ENCODE peak calls at places on chromosomes 5 and 9, in five cellular contexts. Y is endothelial cell of umbilical vein, N is NT2/D1, F is K562, C is fibroblast of lung. O is an unnamed sample.

GRCh38 chr9:128274245-128274644 is 1.6 kb downstream of the GOLGA2 start:
- DNase-seq in Y (no peak), N (no peak), F (no peak), C (no peak), O (no peak)

GRCh38 chr5:134438641-134439621 is 27.2 kb upstream of the CDKN2AIPNL start:
- DNase-seq in Y (no peak), N (no peak), F (no peak), C (peak; percentile 96), O (peak; percentile 96)

GRCh38 chr9:134838651-134839431 is 41.8 kb upstream of the FCN2 start:
- DNase-seq in Y (no peak), N (no peak), F (no peak), C (no peak), O (no peak)

GRCh38 chr5:51468196-51468595 is 84.9 kb downstream of the ISL1 start:
- DNase-seq in Y (no peak), N (no peak), F (no peak), C (no peak), O (no peak)

GRCh38 chr5:81288021-81288433 is 13.4 kb upstream of the ZCCHC9 start:
- DNase-seq in Y (no peak), N (no peak), F (no peak), C (no peak), O (no peak)

GRCh38 chr9:116349684-116350083 is 196.1 kb downstream of the PAPPA start:
- DNase-seq in Y (no peak), N (no peak), F (no peak), C (no peak), O (no peak)

GRCh38 chr5:94181940-94182339 is 436.5 kb downstream of the KIAA0825 start:
- DNase-seq in Y (no peak), N (peak; percentile 13), F (no peak), C (no peak), O (no peak)

GRCh38 chr5:43802119-43802518 is 199.1 kb downstream of the NNT start:
- DNase-seq in Y (no peak), N (no peak), F (no peak), C (peak; percentile 61), O (peak; percentile 54)

GRCh38 chr9:129236441-129237145 is 58.5 kb upstream of the IER5L start:
- DNase-seq in Y (no peak), N (no peak), F (no peak), C (no peak), O (no peak)

GRCh38 chr5:5587474-5587873 is 165.0 kb downstream of the ICE1 start:
- DNase-seq in Y (no peak), N (no peak), F (no peak), C (no peak), O (no peak)
- H3K4me1 ChIP-seq in Y (no peaks in the 10 kb centered on the region), N (no peaks in the 10 kb centered on the region), F (no peaks in the 10 kb centered on the region), C (no peaks in the 10 kb centered on the region), O (no peaks in the 10 kb centered on the region)

DNA sequence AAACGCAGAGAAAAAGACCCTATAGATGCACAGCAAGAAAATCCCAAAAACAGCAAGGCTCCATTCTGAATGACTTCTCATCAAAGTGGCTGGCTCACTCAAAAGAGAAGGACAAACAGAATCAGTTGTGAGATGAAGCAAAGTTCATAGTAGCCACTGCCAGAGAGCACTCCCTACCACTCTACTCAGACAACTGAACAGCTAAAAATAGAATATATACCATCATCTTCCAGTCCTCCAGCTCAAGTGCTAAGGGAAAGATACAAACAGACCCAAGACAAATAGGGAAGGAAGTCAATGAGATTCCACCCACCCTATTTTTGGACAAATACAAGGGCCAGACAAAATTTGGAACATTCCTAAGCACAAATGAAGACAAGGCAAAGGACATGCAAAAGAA is 20.6 kb downstream of the GNAQ start:
- DNase-seq in Y (no peak), N (no peak), F (no peak), C (peak; percentile 34), O (no peak)
- H3K9ac ChIP-seq in Y (no peak overlapping the region), N (no peak overlapping the region), F (no peak overlapping the region), C (no peak overlapping the region), O (no peak overlapping the region)

GRCh38 chr5:136014049-136014516 is 14.7 kb upstream of the TGFBI start:
- DNase-seq in Y (no peak), N (no peak), F (no peak), C (peak; percentile 85), O (peak; percentile 78)
- H3K4me1 ChIP-seq in Y (peaks cover 33% of the 10 kb centered on the region), N (no peaks in the 10 kb centered on the region), F (no peaks in the 10 kb centered on the region), C (peaks cover 29% of the 10 kb centered on the region), O (peaks cover 64% of the 10 kb centered on the region)

GRCh38 chr5:36606437-36607113 is at the start of gene SLC1A3:
- DNase-seq in Y (peak; percentile 75), N (no peak), F (no peak), C (peak; percentile 85), O (peak; percentile 81)

GRCh38 chr5:36606052-36606436 is 362 bp upstream of the SLC1A3 start:
- DNase-seq in Y (no peak), N (no peak), F (no peak), C (no peak), O (no peak)

GRCh38 chr5:36607838-36608783 is 1.7 kb downstream of the SLC1A3 start:
- DNase-seq in Y (no peak), N (no peak), F (no peak), C (peak; percentile 72), O (peak; percentile 67)

GRCh38 chr5:36605241-36605640 is 1.2 kb upstream of the SLC1A3 start:
- DNase-seq in Y (no peak), N (no peak), F (no peak), C (no peak), O (no peak)

DNA sequence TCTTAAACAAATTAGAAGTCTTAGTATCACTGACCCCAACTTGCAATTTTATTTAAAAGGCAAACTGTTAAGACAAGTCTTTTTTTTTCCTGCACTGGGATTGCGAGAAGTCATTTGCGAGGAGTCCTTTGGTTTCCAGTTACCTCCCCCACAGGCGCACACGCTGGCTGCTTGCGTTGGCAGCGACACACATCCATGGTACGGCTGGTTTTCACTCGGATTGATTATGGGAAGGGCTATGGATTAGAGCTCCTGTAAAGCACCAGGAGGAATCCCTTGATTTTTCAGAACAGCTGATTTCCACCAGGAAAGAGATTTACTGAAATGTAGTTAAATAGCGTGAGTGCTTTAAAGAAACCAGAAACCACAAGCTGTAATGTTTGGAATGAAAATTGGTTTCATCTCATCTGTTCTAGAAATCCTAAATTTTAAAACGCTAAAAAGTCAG is 732 bp downstream of the SLC1A3 start:
- DNase-seq in Y (no peak), N (no peak), F (no peak), C (peak; percentile 58), O (peak; percentile 57)
- H3K9ac ChIP-seq in Y (peak overlapping the region; percentile 21), N (peak overlapping the region; percentile 72), F (no peak overlapping the region), C (peak overlapping the region; percentile 34), O (peak overlapping the region; percentile 85)

DNA sequence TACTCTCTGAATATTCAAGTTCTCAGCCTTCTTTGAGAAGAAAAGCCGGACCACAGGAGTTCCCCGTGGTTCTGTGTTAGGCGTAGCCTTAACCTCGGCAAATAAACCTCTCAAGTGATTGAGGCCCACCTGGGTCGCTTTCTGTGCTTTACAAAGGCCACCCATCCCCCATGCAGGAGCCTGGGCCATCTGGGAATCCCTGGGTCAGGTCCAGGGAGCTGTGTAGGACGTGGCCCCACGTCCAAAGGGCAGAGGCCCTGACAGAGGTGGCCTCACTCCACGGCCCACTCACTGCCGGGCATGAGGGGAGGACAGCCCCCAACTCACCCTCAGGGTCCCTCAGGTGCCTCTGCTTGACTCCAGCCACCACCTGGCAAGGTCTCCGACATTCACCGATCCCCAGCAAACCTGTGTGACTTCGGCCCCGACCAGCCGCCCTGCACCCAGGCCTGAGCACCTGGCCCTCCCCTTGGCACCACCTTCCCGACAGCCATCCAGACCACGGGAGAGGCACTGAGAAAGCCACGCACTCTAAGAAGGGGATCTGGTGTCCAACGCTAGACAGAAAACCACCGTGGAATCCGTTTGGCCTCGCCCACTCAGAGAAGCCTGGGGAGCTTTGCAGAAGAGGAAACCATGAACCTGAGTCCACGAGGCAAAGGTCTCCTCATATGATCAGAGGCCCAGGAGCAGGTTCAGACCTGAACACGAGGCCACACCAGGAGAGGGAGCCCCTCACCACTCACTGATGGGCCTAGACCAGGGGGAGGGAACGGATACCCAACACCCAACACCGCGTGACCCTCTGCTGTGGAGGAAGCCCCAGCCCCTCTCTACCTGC is 4.5 kb downstream of the SLC12A7 start:
- DNase-seq in Y (no peak), N (no peak), F (no peak), C (no peak), O (no peak)
- H3K4me1 ChIP-seq in Y (peaks cover 9% of the 10 kb centered on the region), N (peaks cover 37% of the 10 kb centered on the region), F (peaks cover 97% of the 10 kb centered on the region), C (peaks cover 10% of the 10 kb centered on the region), O (no peaks in the 10 kb centered on the region)

DNA sequence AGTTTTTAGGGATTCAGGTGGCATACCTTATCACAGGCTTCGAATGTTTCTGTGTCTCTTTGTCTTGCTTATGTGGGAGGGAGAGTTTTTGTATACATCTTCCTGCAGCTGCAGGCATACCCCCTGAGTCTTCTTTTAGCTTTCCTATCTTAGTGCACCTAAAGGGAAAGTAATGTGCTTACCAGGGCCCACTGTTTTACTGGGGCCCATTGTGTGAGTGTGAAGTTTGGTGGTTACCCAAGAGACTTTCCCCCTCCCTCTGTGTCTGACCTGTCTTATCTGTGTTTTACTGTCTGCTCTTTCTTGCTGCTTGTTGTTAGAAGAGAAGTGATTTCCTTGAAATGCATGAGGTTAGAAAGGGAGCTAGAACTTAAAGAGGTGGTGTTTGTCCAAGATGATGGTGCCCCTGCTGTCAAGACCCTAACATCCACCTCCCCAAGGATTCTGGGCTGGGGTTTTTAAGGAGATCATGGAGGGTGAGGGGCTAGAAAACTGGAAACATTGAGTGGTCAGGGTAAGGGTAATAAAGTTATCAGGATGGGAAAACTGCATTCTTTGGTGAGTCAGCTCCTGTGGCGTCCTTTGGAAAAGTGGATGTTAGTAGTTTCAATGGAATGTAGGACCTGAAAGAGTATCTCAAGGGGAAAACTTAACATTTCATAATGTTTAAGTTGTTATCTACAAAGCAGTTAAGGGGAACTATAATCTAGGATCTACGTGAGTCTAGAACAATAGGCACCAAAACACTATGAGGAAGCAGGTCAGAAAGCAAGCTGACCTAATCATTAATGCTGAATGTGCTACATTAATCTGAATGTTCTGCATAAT is 583.5 kb upstream of the TUSC1 start:
- DNase-seq in Y (peak; percentile 93), N (no peak), F (no peak), C (peak; percentile 90), O (peak; percentile 87)
- H3K9ac ChIP-seq in Y (peak overlapping the region; percentile 81), N (no peak overlapping the region), F (no peak overlapping the region), C (no peak overlapping the region), O (peak overlapping the region; percentile 62)

DNA sequence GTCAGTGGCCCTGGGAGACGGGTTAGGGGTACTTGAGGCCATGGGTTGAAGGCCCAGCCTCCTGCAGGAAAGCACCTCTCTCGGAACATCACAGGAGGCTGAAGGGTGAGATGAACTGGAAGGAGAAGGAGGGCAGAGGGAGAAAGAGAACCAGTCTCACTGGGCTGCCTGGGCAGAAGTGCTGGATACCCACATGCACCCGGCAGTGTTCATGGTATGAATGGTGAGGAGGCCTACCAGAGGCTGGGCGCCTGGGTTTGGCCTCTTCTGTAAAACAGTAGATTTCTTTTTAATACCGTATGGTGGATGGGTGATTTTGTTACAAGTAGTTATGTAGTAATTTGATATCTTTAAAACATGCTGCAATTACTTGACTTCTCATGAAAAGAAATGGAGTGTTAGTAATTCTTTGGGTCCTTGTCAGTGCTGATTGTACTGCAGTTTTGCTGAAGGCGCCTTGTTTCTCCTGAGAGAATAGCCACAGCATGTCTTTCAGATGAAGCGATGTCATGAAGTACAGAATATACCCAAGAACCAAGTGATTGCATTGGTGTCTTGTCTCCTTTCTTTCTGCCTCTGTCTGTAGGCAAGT is 258.6 kb downstream of the FANCC start:
- DNase-seq in Y (no peak), N (no peak), F (no peak), C (peak; percentile 60), O (peak; percentile 58)
- H3K4me1 ChIP-seq in Y (peaks cover 18% of the 10 kb centered on the region), N (peaks cover 12% of the 10 kb centered on the region), F (peaks cover 3% of the 10 kb centered on the region), C (peaks cover 31% of the 10 kb centered on the region), O (peaks cover 65% of the 10 kb centered on the region)

DNA sequence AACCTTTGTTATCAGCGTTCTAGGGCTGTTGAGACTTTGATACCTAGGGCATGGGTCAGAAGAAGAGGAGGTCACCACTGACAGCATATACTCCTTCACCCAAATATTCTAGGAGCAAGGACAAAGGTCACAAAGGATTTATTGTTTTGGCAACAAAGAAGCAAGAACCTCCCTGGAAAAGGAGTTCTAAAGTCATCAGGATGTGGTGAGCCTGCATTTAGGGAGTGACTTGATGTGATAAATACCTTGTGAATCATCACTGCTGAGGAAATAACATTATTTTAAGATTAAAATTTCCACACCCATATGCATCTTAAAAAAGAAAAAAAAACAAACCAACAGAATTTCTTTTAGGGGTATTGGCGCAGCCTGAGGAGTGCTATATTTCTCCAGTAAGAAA is 13.9 kb downstream of the IFNA1 start:
- DNase-seq in Y (peak; percentile 7), N (no peak), F (no peak), C (peak; percentile 71), O (peak; percentile 64)
- H3K9ac ChIP-seq in Y (no peak overlapping the region), N (no peak overlapping the region), F (no peak overlapping the region), C (no peak overlapping the region), O (no peak overlapping the region)